ENCODE peak calls at places on chromosomes 3 and 15, in nine cellular contexts. H is cardiac muscle cell, W is lower lobe of right lung, F is Caco-2, Y is PC-3, L is A549, Z is colonic mucosa, B is brain microvascular endothelial cell, K is thoracic aorta. G is an unnamed sample.

GRCh38 chr15:74830868-74831267 is 4.4 kb downstream of the CPLX3 start:
- DNase-seq in H (no peak), W (no peak), F (no peak), Y (no peak), L (no peak), Z (no peak), B (no peak), K (no peak), G (no peak)

GRCh38 chr3:13598926-13599886 is 50.3 kb downstream of the FBLN2 start:
- DNase-seq in H (peak), W (no peak), F (no peak), Y (peak), L (peak), Z (no peak), B (peak), K (no peak), G (no peak)

GRCh38 chr15:29098652-29099051 is 171.0 kb downstream of the NSMCE3 start:
- DNase-seq in H (no peak), W (no peak), F (no peak), Y (no peak), L (no peak), Z (no peak), B (no peak), K (no peak), G (no peak)

GRCh38 chr3:159252772-159253384 is 451.0 kb downstream of the MFSD1 start:
- DNase-seq in H (peak), W (no peak), F (no peak), Y (peak), L (peak), Z (no peak), B (peak), K (no peak), G (peak)

GRCh38 chr3:14537590-14538450 is 2.3 kb downstream of the GRIP2 start:
- DNase-seq in H (no peak), W (peak), F (peak), Y (no peak), L (peak), Z (no peak), B (no peak), K (no peak), G (peak)

GRCh38 chr15:66255293-66255676 is 1.7 kb upstream of the MEGF11 start:
- DNase-seq in H (no peak), W (no peak), F (no peak), Y (no peak), L (no peak), Z (no peak), B (no peak), K (no peak), G (no peak)

GRCh38 chr3:38579551-38580449 is 69.7 kb downstream of the SCN5A start:
- DNase-seq in H (no peak), W (peak), F (no peak), Y (no peak), L (no peak), Z (no peak), B (no peak), K (no peak), G (peak)

GRCh38 chr3:47143068-47143467 is 20.8 kb downstream of the SETD2 start:
- DNase-seq in H (no peak), W (no peak), F (no peak), Y (no peak), L (no peak), Z (no peak), B (no peak), K (no peak), G (no peak)

GRCh38 chr15:93467327-93467726 is 378.3 kb upstream of the RGMA start:
- DNase-seq in H (no peak), W (no peak), F (no peak), Y (no peak), L (no peak), Z (peak), B (no peak), K (peak), G (no peak)

GRCh38 chr3:170220871-170221270 is 1.4 kb upstream of the PRKCI start:
- DNase-seq in H (no peak), W (no peak), F (no peak), Y (peak), L (no peak), Z (no peak), B (peak), K (no peak), G (no peak)

GRCh38 chr3:125129512-125129962 is 73.7 kb upstream of the HEG1 start:
- DNase-seq in H (peak), W (no peak), F (peak), Y (peak), L (peak), Z (peak), B (peak), K (peak), G (no peak)

GRCh38 chr3:11391930-11392688 is 119.9 kb downstream of the ATG7 start:
- DNase-seq in H (peak), W (no peak), F (no peak), Y (no peak), L (no peak), Z (no peak), B (peak), K (no peak), G (no peak)

GRCh38 chr3:32399030-32399620 is 7.5 kb downstream of the CMTM7 start:
- DNase-seq in H (peak), W (no peak), F (no peak), Y (peak), L (peak), Z (peak), B (no peak), K (no peak), G (no peak)

GRCh38 chr3:145191543-145191942 is 969.4 kb downstream of the PLOD2 start:
- DNase-seq in H (peak), W (no peak), F (no peak), Y (peak), L (no peak), Z (no peak), B (peak), K (no peak), G (no peak)

GRCh38 chr3:11089931-11090330 is 64.4 kb upstream of the HRH1 start:
- DNase-seq in H (no peak), W (no peak), F (no peak), Y (no peak), L (no peak), Z (no peak), B (no peak), K (no peak), G (no peak)

GRCh38 chr3:124745092-124745491 is 14.8 kb downstream of the UMPS start:
- DNase-seq in H (no peak), W (no peak), F (no peak), Y (no peak), L (no peak), Z (no peak), B (no peak), K (no peak), G (no peak)

GRCh38 chr3:187264051-187264450 is 27.5 kb downstream of the MASP1 start:
- DNase-seq in H (peak), W (no peak), F (no peak), Y (peak), L (peak), Z (no peak), B (peak), K (no peak), G (no peak)

GRCh38 chr3:147257972-147258371 is 148.4 kb downstream of the ZIC4 start:
- DNase-seq in H (no peak), W (no peak), F (no peak), Y (no peak), L (no peak), Z (no peak), B (no peak), K (no peak), G (no peak)

GRCh38 chr3:73150369-73150768 is 88.9 kb downstream of the EBLN2 start:
- DNase-seq in H (no peak), W (no peak), F (no peak), Y (no peak), L (no peak), Z (no peak), B (no peak), K (no peak), G (no peak)

GRCh38 chr3:58291671-58292338 is 14.2 kb upstream of the RPP14 start:
- DNase-seq in H (no peak), W (no peak), F (no peak), Y (no peak), L (no peak), Z (no peak), B (no peak), K (no peak), G (no peak)

GRCh38 chr3:146966124-146966523 is 361.0 kb upstream of the PLSCR5 start:
- DNase-seq in H (no peak), W (no peak), F (no peak), Y (no peak), L (no peak), Z (no peak), B (no peak), K (no peak), G (no peak)

GRCh38 chr15:97248376-97248775 is 712.1 kb upstream of the ARRDC4 start:
- DNase-seq in H (no peak), W (no peak), F (no peak), Y (no peak), L (no peak), Z (no peak), B (no peak), K (no peak), G (no peak)

GRCh38 chr3:89503891-89504391 is 396.5 kb downstream of the EPHA3 start:
- DNase-seq in H (no peak), W (no peak), F (no peak), Y (peak), L (no peak), Z (no peak), B (no peak), K (no peak), G (no peak)

GRCh38 chr3:89506462-89507143 is 399.2 kb downstream of the EPHA3 start:
- DNase-seq in H (no peak), W (no peak), F (no peak), Y (no peak), L (no peak), Z (no peak), B (no peak), K (no peak), G (no peak)

DNA sequence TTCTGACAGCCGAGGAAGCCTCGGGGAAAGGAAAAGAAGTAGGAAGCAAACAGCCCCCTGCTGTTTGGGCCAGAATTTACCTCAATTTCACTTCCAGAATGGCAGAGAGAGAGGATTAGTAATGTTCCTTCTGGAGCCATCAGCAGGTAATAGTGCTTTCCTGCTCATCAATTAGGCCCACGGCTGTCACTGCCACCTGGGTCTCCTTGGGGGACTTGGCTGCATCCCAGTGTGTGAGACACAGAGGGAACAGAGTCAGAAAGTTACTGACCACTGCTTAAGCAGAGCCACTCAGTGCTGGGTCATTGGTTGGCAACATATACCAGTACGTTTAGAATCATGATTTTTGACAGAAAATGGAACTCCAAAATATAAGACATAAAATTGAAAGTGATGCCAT is 397.0 kb downstream of the EPHA3 start:
- DNase-seq in H (no peak), W (no peak), F (no peak), Y (no peak), L (no peak), Z (no peak), B (no peak), K (no peak), G (no peak)
- TF ChIP-seq CTCF in H (no peak), W (no peak), F (no peak), Y (peak), L (no peak), Z (no peak), B (no peak), K (no peak), G (no peak)

GRCh38 chr15:40334541-40334940 is 6.2 kb downstream of the CCDC9B start:
- DNase-seq in H (no peak), W (no peak), F (no peak), Y (no peak), L (no peak), Z (no peak), B (no peak), K (no peak), G (no peak)

GRCh38 chr15:40331637-40332036 is 8.1 kb downstream of the INAFM2 start:
- DNase-seq in H (no peak), W (no peak), F (no peak), Y (no peak), L (no peak), Z (no peak), B (no peak), K (no peak), G (no peak)

GRCh38 chr15:40332138-40332781 is 8.5 kb downstream of the CCDC9B start:
- DNase-seq in H (no peak), W (no peak), F (no peak), Y (no peak), L (no peak), Z (no peak), B (no peak), K (no peak), G (no peak)

GRCh38 chr15:40334941-40335795 is 5.6 kb downstream of the CCDC9B start:
- DNase-seq in H (no peak), W (peak), F (peak), Y (no peak), L (no peak), Z (peak), B (no peak), K (no peak), G (no peak)

DNA sequence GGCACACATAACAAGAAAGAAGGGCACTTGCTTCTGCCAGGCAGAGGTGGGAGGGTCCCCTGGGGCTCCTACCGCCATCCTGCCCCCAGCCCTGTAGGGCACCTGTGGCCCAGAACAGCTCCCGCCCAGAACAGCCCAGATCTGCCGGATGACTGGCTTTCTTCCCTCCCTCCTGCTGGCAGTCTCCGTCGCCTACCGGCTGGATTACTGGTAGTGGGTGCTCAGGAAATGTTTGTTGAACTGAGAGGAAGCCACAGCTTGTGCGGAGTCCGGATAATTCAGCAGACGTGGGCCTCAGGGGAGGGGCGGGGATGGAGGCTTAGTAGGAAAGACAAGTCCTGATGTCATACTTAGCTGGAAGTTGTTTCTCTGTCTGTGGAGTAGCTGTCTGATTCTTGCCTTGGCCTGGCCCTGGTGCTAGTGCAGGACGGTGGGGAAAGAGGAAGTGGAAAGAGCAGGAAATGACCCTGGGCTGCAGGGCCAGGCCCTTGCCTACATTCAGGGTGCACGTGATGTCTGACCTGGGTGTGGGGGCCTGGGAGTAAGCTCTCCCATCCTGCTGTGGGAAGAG is 6.7 kb downstream of the CCDC9B start:
- DNase-seq in H (peak), W (peak), F (no peak), Y (no peak), L (no peak), Z (peak), B (peak), K (peak), G (no peak)
- H3K4me3 ChIP-seq in H (no peak), W (peak), F (no peak), Y (no peak), L (no peak), Z (no peak), B (no peak), K (peak), G (no peak)

GRCh38 chr3:194274424-194275085 is 76.6 kb downstream of the CPN2 start:
- DNase-seq in H (no peak), W (peak), F (no peak), Y (no peak), L (no peak), Z (no peak), B (no peak), K (no peak), G (no peak)
- TF ChIP-seq CTCF in H (no peak), W (no peak), F (no peak), Y (no peak), L (no peak), Z (no peak), B (peak), K (peak), G (no peak)

DNA sequence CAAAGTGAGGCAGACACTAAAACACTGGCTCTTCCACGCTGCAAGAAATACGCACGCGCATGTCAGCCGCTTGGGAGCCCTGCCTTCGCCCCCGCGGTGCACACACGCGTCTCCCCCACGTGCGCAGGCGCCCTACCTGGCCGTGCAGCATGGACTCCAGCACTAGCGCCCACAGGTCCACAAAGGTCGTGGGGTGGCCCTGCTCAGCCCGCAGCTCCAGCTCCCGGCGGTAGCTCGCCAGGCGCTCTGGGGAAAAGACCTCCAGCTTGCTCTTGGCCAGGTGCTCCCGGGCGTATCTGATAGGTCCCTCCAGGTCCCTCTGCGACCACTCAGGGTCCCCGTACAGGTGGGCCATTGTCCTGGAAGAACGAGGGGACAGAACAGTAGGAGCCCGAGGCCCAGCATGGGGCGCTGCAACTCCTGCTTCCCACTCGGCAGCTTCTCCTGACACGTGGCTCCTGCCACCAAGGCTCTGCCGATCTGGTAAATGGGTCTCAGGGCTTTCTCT is 14.9 kb downstream of the PLA2G4D start:
- DNase-seq in H (no peak), W (no peak), F (no peak), Y (no peak), L (no peak), Z (peak), B (no peak), K (no peak), G (no peak)
- H3K4me3 ChIP-seq in H (no peak), W (no peak), F (no peak), Y (no peak), L (no peak), Z (no peak), B (no peak), K (no peak), G (no peak)

DNA sequence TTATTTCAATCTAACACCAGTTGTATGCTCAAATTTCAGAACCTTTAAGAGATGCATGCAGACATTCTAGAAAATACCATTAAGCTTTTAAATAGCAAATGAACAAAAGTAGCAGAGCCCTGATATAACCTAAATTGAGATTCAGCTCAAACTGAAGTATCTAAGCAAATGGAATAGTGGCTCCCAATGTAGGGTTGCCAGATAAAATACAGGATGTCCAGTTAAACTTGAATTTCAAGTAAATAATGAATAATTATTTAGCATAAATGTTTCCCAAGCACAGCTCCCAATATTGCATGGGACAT is 171.1 kb upstream of the ATP11B start:
- DNase-seq in H (no peak), W (no peak), F (no peak), Y (no peak), L (no peak), Z (no peak), B (no peak), K (no peak), G (no peak)
- TF ChIP-seq CTCF in H (no peak), W (no peak), F (no peak), Y (peak), L (no peak), Z (peak), B (no peak), K (no peak), G (no peak)